ENCODE peak calls at places on chromosomes 7 and 10, in nine cellular contexts. U is activated CD4-positive, alpha-beta T cell treated with anti-CD3 and anti-CD28 coated beads for 48 hours; R is KBM-7; O is NCI-H1436 treated with DMSO at 0.1 percent for 48 hours; F is lower leg skin; L is GM12892; C is hippocampal formation; N is NCI-H2029; W is skeletal muscle cell. K is an unnamed sample.
A peak's percentile ranks its signal among the peaks of the same experiment; 100 is the strongest.

GRCh38 chr7:151381083-151381332 is 28.8 kb downstream of the WDR86 start:
- DNase-seq in U (no peak), R (no peak), O (no peak), F (peak; percentile 79), L (peak; percentile 52), C (no peak), N (no peak), W (no peak), K (no peak)

GRCh38 chr10:12434277-12434676 is 84.9 kb downstream of the CAMK1D start:
- DNase-seq in U (no peak), R (no peak), O (no peak), F (no peak), L (no peak), C (no peak), N (peak; percentile 33), W (no peak), K (no peak)

GRCh38 chr7:114650491-114650890 is 235.9 kb downstream of the FOXP2 start:
- DNase-seq in U (no peak), R (no peak), O (no peak), F (no peak), L (no peak), C (no peak), N (no peak), W (no peak), K (no peak)

GRCh38 chr10:62688971-62689700 is 115.4 kb upstream of the ADO start:
- DNase-seq in U (no peak), R (no peak), O (no peak), F (no peak), L (no peak), C (no peak), N (no peak), W (no peak), K (no peak)

GRCh38 chr7:155392726-155393570 is 65.0 kb upstream of the EN2 start:
- DNase-seq in U (no peak), R (no peak), O (no peak), F (no peak), L (no peak), C (no peak), N (no peak), W (no peak), K (no peak)

GRCh38 chr7:1300636-1301035 is 68.0 kb downstream of the UNCX start:
- DNase-seq in U (no peak), R (no peak), O (no peak), F (no peak), L (no peak), C (no peak), N (no peak), W (no peak), K (no peak)

GRCh38 chr10:86346169-86346793 is 20.3 kb downstream of the GRID1 start:
- DNase-seq in U (no peak), R (no peak), O (no peak), F (no peak), L (no peak), C (no peak), N (no peak), W (no peak), K (no peak)

GRCh38 chr7:76260171-76260703 is 42.2 kb upstream of the HSPB1 start:
- DNase-seq in U (peak; percentile 70), R (no peak), O (peak; percentile 53), F (no peak), L (no peak), C (no peak), N (peak; percentile 52), W (no peak), K (peak; percentile 63)

GRCh38 chr10:93462881-93463280 is 19.3 kb downstream of the MYOF start:
- DNase-seq in U (peak; percentile 70), R (peak; percentile 88), O (no peak), F (peak; percentile 87), L (no peak), C (no peak), N (peak; percentile 90), W (no peak), K (peak; percentile 13)

GRCh38 chr7:22782616-22783232 is 39.9 kb downstream of the TOMM7 start:
- DNase-seq in U (peak; percentile 86), R (peak; percentile 60), O (no peak), F (peak; percentile 92), L (peak; percentile 64), C (peak; percentile 7), N (peak; percentile 25), W (no peak), K (peak; percentile 88)

GRCh38 chr10:128573936-128574335 is 447.7 kb upstream of the MKI67 start:
- DNase-seq in U (no peak), R (no peak), O (no peak), F (no peak), L (no peak), C (no peak), N (no peak), W (no peak), K (no peak)

GRCh38 chr10:87850742-87851205 is 12.6 kb downstream of the KLLN start:
- DNase-seq in U (peak; percentile 55), R (peak; percentile 77), O (no peak), F (no peak), L (no peak), C (peak; percentile 40), N (no peak), W (no peak), K (peak; percentile 69)

GRCh38 chr7:157490465-157490912 is 153.7 kb downstream of the DNAJB6 start:
- DNase-seq in U (peak; percentile 63), R (peak; percentile 95), O (no peak), F (peak; percentile 46), L (no peak), C (no peak), N (no peak), W (no peak), K (peak; percentile 71)

GRCh38 chr7:149125864-149126661 is at the start of gene ZNF425:
- DNase-seq in U (peak; percentile 95), R (peak; percentile 93), O (peak; percentile 21), F (peak; percentile 98), L (peak; percentile 94), C (peak; percentile 93), N (peak; percentile 82), W (peak; percentile 70), K (peak; percentile 92)

GRCh38 chr7:12244129-12244528 is 33.0 kb downstream of the TMEM106B start:
- DNase-seq in U (no peak), R (no peak), O (no peak), F (no peak), L (no peak), C (no peak), N (no peak), W (no peak), K (no peak)

GRCh38 chr10:14384915-14385314 is 54.2 kb upstream of the FRMD4A start:
- DNase-seq in U (no peak), R (no peak), O (no peak), F (no peak), L (no peak), C (no peak), N (no peak), W (no peak), K (no peak)

GRCh38 chr10:97207756-97208346 is 22.1 kb upstream of the SLIT1 start:
- DNase-seq in U (no peak), R (no peak), O (no peak), F (no peak), L (no peak), C (no peak), N (no peak), W (no peak), K (no peak)

GRCh38 chr7:44808914-44809393 is 12.5 kb downstream of the PPIA start:
- DNase-seq in U (no peak), R (no peak), O (no peak), F (no peak), L (no peak), C (no peak), N (no peak), W (no peak), K (no peak)

GRCh38 chr7:27603813-27604212 is 58.9 kb downstream of the HIBADH start:
- DNase-seq in U (no peak), R (no peak), O (no peak), F (no peak), L (no peak), C (no peak), N (no peak), W (no peak), K (no peak)

GRCh38 chr10:3412071-3412582 is 239.5 kb upstream of the PITRM1 start:
- DNase-seq in U (no peak), R (no peak), O (no peak), F (peak; percentile 75), L (no peak), C (no peak), N (no peak), W (no peak), K (no peak)

GRCh38 chr7:151809864-151810170 is 67.1 kb downstream of the PRKAG2 start:
- DNase-seq in U (no peak), R (no peak), O (no peak), F (no peak), L (no peak), C (no peak), N (no peak), W (no peak), K (no peak)

GRCh38 chr10:102837230-102837721 is at the start of gene CYP17A1:
- DNase-seq in U (no peak), R (no peak), O (no peak), F (no peak), L (no peak), C (no peak), N (peak; percentile 33), W (no peak), K (no peak)

GRCh38 chr7:38629621-38630020 is 1.6 kb downstream of the AMPH start:
- DNase-seq in U (no peak), R (no peak), O (no peak), F (no peak), L (no peak), C (no peak), N (no peak), W (no peak), K (no peak)

GRCh38 chr10:61643316-61643751 is 19.4 kb upstream of the CABCOCO1 start:
- DNase-seq in U (no peak), R (no peak), O (no peak), F (no peak), L (no peak), C (no peak), N (no peak), W (peak; percentile 67), K (no peak)

GRCh38 chr7:137476937-137477336 is 133.4 kb upstream of the PTN start:
- DNase-seq in U (no peak), R (no peak), O (no peak), F (no peak), L (no peak), C (no peak), N (no peak), W (no peak), K (no peak)

GRCh38 chr10:42932735-42933453 is 144.0 kb upstream of the RET start:
- DNase-seq in U (peak; percentile 72), R (no peak), O (no peak), F (peak; percentile 84), L (no peak), C (no peak), N (no peak), W (no peak), K (peak; percentile 72)

GRCh38 chr7:40850017-40850416 is 715.2 kb downstream of the SUGCT start:
- DNase-seq in U (no peak), R (no peak), O (no peak), F (no peak), L (no peak), C (no peak), N (no peak), W (no peak), K (no peak)

GRCh38 chr7:6729492-6730342 is 23.0 kb upstream of the ZNF12 start:
- DNase-seq in U (peak; percentile 89), R (peak; percentile 93), O (peak; percentile 9), F (peak; percentile 98), L (peak; percentile 79), C (peak; percentile 93), N (peak; percentile 75), W (peak; percentile 77), K (peak; percentile 91)

GRCh38 chr7:43248961-43249807 is 136.7 kb downstream of the HECW1 start:
- DNase-seq in U (no peak), R (no peak), O (no peak), F (peak; percentile 86), L (no peak), C (no peak), N (no peak), W (no peak), K (no peak)

GRCh38 chr10:69757206-69757552 is 44.5 kb upstream of the COL13A1 start:
- DNase-seq in U (no peak), R (no peak), O (no peak), F (no peak), L (no peak), C (no peak), N (no peak), W (no peak), K (no peak)

GRCh38 chr10:94328613-94329012 is 34.1 kb downstream of the NOC3L start:
- DNase-seq in U (no peak), R (no peak), O (no peak), F (no peak), L (no peak), C (no peak), N (no peak), W (no peak), K (no peak)